ENCODE peak calls at places on chromosomes 1 and 21, in eight cellular contexts. S, F, N, L, B, C, W and O are unnamed samples.
A peak's percentile ranks its signal among the peaks of the same experiment; 100 is the strongest.

GRCh38 chr21:25896657-25897056 is 161.9 kb downstream of the GABPA start:
- DNase-seq in B (no peak), C (no peak), S (no peak), L (no peak), N (no peak), F (no peak), W (no peak), O (no peak)

GRCh38 chr1:55288245-55288644 is 73.1 kb upstream of the USP24 start:
- DNase-seq in W (peak; percentile 19), F (no peak), N (no peak), S (no peak), C (no peak), L (peak; percentile 66), B (peak; percentile 42), O (no peak)

GRCh38 chr1:17665950-17666720 is 89.0 kb upstream of the ACTL8 start:
- DNase-seq in L (no peak), S (no peak), F (peak; percentile 70), N (no peak), W (no peak), B (no peak), C (no peak), O (no peak)

GRCh38 chr1:201427923-201428322 is 6.4 kb upstream of the TNNI1 start:
- DNase-seq in F (no peak), W (no peak), B (no peak), N (no peak), C (no peak), S (no peak), L (no peak), O (no peak)

GRCh38 chr1:101288491-101288944 is 51.7 kb downstream of the S1PR1 start:
- DNase-seq in S (peak; percentile 72), W (peak; percentile 68), N (peak; percentile 68), B (peak; percentile 64), C (peak; percentile 82), F (peak; percentile 74), L (peak; percentile 84), O (peak; percentile 63)

GRCh38 chr1:3749512-3749911 is 2.7 kb upstream of the CCDC27 start:
- DNase-seq in C (no peak), W (no peak), S (no peak), L (no peak), F (no peak), B (no peak), N (no peak), O (no peak)

GRCh38 chr1:41733725-41734124 is 185.0 kb downstream of the HIVEP3 start:
- DNase-seq in N (no peak), C (no peak), B (no peak), L (no peak), F (no peak), W (no peak), S (no peak), O (no peak)

GRCh38 chr1:39178541-39179431 is 25.7 kb upstream of the MACF1 start:
- DNase-seq in F (no peak), S (peak; percentile 52), L (no peak), N (peak; percentile 29), B (peak; percentile 39), C (no peak), W (no peak), O (no peak)

GRCh38 chr1:121558514-121558913 is 373.7 kb downstream of the SRGAP2C start:
- DNase-seq in S (no peak), C (no peak), L (no peak), W (no peak), B (no peak), N (no peak), F (no peak), O (no peak)

GRCh38 chr1:8590696-8591351 is 226.6 kb downstream of the RERE start:
- DNase-seq in L (no peak), S (no peak), N (no peak), F (no peak), B (no peak), W (no peak), C (no peak), O (no peak)

GRCh38 chr1:224615861-224616760 is at the start of gene CNIH3:
- DNase-seq in S (no peak), L (no peak), N (no peak), F (no peak), B (no peak), W (no peak), C (no peak), O (no peak)

GRCh38 chr1:245604979-245605378 is 450.2 kb downstream of the KIF26B start:
- DNase-seq in B (no peak), S (no peak), N (no peak), L (no peak), F (no peak), C (no peak), W (no peak), O (no peak)

GRCh38 chr1:43776043-43776761 is 68.9 kb downstream of the ST3GAL3 start:
- DNase-seq in B (no peak), S (no peak), C (no peak), N (no peak), W (no peak), F (no peak), L (no peak), O (no peak)

DNA sequence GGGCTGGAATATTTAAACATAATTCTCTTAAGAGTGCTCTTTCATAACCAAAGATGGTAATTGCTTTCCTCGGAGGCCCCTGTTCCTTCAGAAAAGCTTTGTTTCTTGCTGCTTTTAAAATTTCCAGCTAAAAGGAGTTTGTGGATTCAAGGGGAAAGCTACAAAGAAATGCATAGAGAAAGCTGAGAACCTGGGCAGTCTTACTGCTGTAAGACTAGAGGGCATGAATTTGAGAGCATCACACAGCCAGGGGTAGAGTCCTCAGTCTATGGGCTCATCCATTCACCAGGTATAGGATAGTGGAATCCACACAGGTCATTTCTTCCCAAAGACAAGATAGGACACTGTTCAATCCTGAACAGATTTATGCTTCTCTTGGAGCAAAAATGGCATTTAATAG is 186.3 kb upstream of the PLD5 start:
- DNase-seq in S (no peak), C (no peak), L (no peak), F (no peak), W (no peak), N (no peak), B (no peak), O (no peak)
- TF ChIP-seq POLR2A in S (no peak), C (no peak), L (no peak), F (no peak), W (no peak), N (no peak), B (no peak), O (no peak)

DNA sequence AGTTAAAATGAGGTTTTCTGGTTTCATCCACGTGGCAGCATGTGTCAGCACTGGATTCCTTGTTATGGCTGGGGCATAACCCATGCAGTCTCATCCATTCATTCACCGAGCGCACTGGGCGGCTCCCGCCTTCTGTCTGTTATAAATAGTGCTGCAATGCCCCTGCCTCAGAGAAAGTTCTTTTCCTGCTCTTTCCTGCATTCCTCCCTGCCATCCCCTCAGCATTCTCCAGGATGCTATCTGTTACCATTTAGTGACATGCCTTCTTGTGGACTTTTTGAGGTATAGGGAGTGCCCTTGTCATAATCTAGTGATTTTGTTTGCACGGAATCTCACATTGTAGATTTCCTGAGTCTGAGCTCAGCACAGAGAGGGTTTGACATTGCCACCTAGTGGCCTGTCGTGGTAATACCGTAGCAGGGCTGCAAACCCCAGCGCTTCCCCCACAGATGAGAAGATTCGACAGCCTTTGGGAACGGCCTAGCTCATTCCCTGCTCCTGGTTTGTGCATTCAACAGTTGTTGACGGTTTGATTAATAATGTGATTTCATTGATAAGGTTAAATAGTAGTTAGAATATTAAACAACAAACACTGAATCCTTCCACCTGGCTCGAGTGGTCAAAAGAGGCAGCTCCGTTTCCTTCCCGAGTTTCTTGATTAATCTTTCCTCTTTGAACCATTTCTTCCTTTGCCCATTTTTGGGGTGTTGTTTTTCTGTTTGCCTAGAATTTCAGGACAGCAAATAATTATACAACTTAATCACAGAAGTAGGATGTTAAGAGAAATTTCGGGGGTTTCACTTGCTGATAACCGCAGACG is 46.3 kb downstream of the UMODL1 start:
- DNase-seq in N (peak; percentile 88), W (peak; percentile 87), L (peak; percentile 91), B (peak; percentile 69), F (peak; percentile 71), S (peak; percentile 54), C (peak; percentile 87), O (peak; percentile 72)
- H3K36me3 ChIP-seq in N (no peaks in the 10 kb centered on the region), W (no peaks in the 10 kb centered on the region), L (no peaks in the 10 kb centered on the region), B (no peaks in the 10 kb centered on the region), F (no peaks in the 10 kb centered on the region), S (no peaks in the 10 kb centered on the region), C (no peaks in the 10 kb centered on the region), O (no peaks in the 10 kb centered on the region)

GRCh38 chr21:43659136-43660000 is at the start of the genes HSF2BP and RRP1B:
- DNase-seq in L (peak; percentile 90), S (peak; percentile 41), N (peak; percentile 97), F (peak; percentile 90), W (peak; percentile 86), B (peak; percentile 63), C (peak; percentile 60), O (peak; percentile 98)
- TF ChIP-seq POLR2A in L (peak; percentile 75), S (peak; percentile 86), N (peak; percentile 91), F (peak; percentile 88), W (peak; percentile 43), B (peak; percentile 80), C (peak; percentile 27), O (peak; percentile 90)

GRCh38 chr1:53869454-53870117 is 20.0 kb downstream of the YIPF1 start:
- DNase-seq in B (no peak), S (no peak), W (no peak), C (no peak), F (no peak), N (no peak), L (no peak), O (no peak)

DNA sequence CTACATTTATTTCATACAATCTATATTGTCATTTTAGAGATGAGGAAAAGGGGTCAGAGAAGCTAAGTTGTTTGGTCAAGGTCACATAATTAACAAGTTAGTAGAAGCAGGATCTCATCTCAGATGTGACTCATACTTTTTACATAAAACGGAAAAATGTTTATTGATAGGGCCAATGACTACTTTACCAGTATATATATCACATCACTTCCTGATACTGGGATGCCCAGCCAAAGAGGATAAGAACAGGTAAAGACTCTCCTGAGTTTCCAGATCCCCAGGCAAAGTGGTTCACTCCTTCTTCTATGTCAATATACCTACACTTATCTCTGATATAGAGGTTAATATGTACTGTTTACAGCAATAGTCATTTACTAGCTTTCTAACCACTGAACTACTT is 21.0 kb downstream of the YIPF1 start:
- DNase-seq in F (no peak), N (no peak), L (no peak), W (no peak), B (no peak), C (no peak), S (no peak), O (no peak)
- H3K36me3 ChIP-seq in F (peaks cover 7% of the 10 kb centered on the region), N (peaks cover 13% of the 10 kb centered on the region), L (peaks cover 43% of the 10 kb centered on the region), W (peaks cover 32% of the 10 kb centered on the region), B (no peaks in the 10 kb centered on the region), C (peaks cover 69% of the 10 kb centered on the region), S (peaks cover 3% of the 10 kb centered on the region), O (peaks cover 41% of the 10 kb centered on the region)

GRCh38 chr1:32247452-32247851 is 430 bp downstream of the FAM167B start:
- DNase-seq in C (no peak), L (no peak), N (no peak), F (no peak), S (no peak), B (peak; percentile 21), W (no peak), O (no peak)

GRCh38 chr1:32250893-32251716 is at the start of gene LCK:
- DNase-seq in F (no peak), B (no peak), C (no peak), S (no peak), W (peak; percentile 42), L (peak; percentile 87), N (no peak), O (no peak)

GRCh38 chr1:32246888-32247273 is at the start of gene FAM167B:
- DNase-seq in L (no peak), N (no peak), C (peak; percentile 40), B (peak; percentile 74), F (no peak), S (no peak), W (peak; percentile 12), O (peak; percentile 39)

GRCh38 chr1:32247983-32248889 is 1.2 kb downstream of the FAM167B start:
- DNase-seq in B (peak; percentile 84), L (peak; percentile 96), S (no peak), W (peak; percentile 92), C (peak; percentile 82), F (peak; percentile 80), N (peak; percentile 92), O (peak; percentile 93)

GRCh38 chr1:32249831-32250525 is 1.1 kb upstream of the LCK start:
- DNase-seq in N (peak; percentile 51), L (peak; percentile 96), W (peak; percentile 79), B (peak; percentile 77), S (no peak), C (peak; percentile 31), F (peak; percentile 74), O (peak; percentile 64)
- TF ChIP-seq POLR2A in N (no peak), L (no peak), W (peak; percentile 40), B (no peak), S (no peak), C (no peak), F (no peak), O (no peak)